ENCODE peak calls at places on chromosomes 11 and 22, in five cellular contexts. Y is IMR-90, O is transverse colon, N is upper lobe of left lung, V is A549. E is an unnamed sample.

GRCh38 chr11:130653838-130654601 is 205.6 kb downstream of the ADAMTS15 start:
- DNase-seq in Y (peak), O (peak), N (no peak), V (no peak), E (no peak)

GRCh38 chr11:84825140-84825539 is 802.0 kb downstream of the DLG2 start:
- DNase-seq in Y (no peak), O (no peak), N (no peak), V (no peak), E (no peak)

GRCh38 chr11:72838691-72839305 is 24.6 kb downstream of the ATG16L2 start:
- DNase-seq in Y (peak), O (no peak), N (no peak), V (no peak), E (no peak)

GRCh38 chr11:130549393-130549999 is 101.1 kb downstream of the ADAMTS15 start:
- DNase-seq in Y (no peak), O (no peak), N (no peak), V (no peak), E (no peak)

GRCh38 chr11:12182650-12183511 is 72.5 kb downstream of the MICAL2 start:
- DNase-seq in Y (peak), O (no peak), N (no peak), V (peak), E (peak)

GRCh38 chr11:64085915-64086262 is 50.2 kb downstream of the FLRT1 start:
- DNase-seq in Y (no peak), O (no peak), N (no peak), V (no peak), E (no peak)

GRCh38 chr11:772429-773390 is 4.6 kb downstream of the GATD1 start:
- DNase-seq in Y (no peak), O (no peak), N (peak), V (no peak), E (no peak)

GRCh38 chr11:95863486-95864140 is 60.3 kb downstream of the MTMR2 start:
- DNase-seq in Y (peak), O (no peak), N (no peak), V (no peak), E (no peak)

GRCh38 chr11:20089796-20090653 is 70.2 kb downstream of the DBX1 start:
- DNase-seq in Y (peak), O (no peak), N (no peak), V (no peak), E (peak)

GRCh38 chr11:115133810-115134209 is 370.4 kb downstream of the CADM1 start:
- DNase-seq in Y (no peak), O (no peak), N (no peak), V (no peak), E (no peak)

GRCh38 chr11:34050967-34051348 is 573 bp upstream of the CAPRIN1 start:
- DNase-seq in Y (peak), O (no peak), N (no peak), V (no peak), E (no peak)

GRCh38 chr22:40484906-40485660 is 114.7 kb downstream of the SGSM3 start:
- DNase-seq in Y (peak), O (no peak), N (no peak), V (no peak), E (no peak)

GRCh38 chr11:46348566-46348981 is 1.3 kb downstream of the DGKZ start:
- DNase-seq in Y (no peak), O (peak), N (no peak), V (no peak), E (no peak)

GRCh38 chr11:77650165-77650564 is 12.6 kb upstream of the CLNS1A start:
- DNase-seq in Y (no peak), O (no peak), N (no peak), V (no peak), E (no peak)

GRCh38 chr11:117993988-117994741 is 8.0 kb downstream of the IL10RA start:
- DNase-seq in Y (no peak), O (no peak), N (no peak), V (no peak), E (no peak)

GRCh38 chr22:50471197-50471847 is 3.5 kb downstream of the SBF1 start:
- DNase-seq in Y (no peak), O (no peak), N (peak), V (no peak), E (no peak)

GRCh38 chr11:130120045-130120444 is 39.5 kb upstream of the ST14 start:
- DNase-seq in Y (no peak), O (no peak), N (no peak), V (no peak), E (no peak)

GRCh38 chr22:36211237-36211881 is 9.8 kb upstream of the APOL4 start:
- DNase-seq in Y (peak), O (no peak), N (no peak), V (no peak), E (no peak)

GRCh38 chr11:66235141-66235540 is 33.3 kb upstream of the RAB1B start:
- DNase-seq in Y (no peak), O (no peak), N (no peak), V (no peak), E (no peak)

DNA sequence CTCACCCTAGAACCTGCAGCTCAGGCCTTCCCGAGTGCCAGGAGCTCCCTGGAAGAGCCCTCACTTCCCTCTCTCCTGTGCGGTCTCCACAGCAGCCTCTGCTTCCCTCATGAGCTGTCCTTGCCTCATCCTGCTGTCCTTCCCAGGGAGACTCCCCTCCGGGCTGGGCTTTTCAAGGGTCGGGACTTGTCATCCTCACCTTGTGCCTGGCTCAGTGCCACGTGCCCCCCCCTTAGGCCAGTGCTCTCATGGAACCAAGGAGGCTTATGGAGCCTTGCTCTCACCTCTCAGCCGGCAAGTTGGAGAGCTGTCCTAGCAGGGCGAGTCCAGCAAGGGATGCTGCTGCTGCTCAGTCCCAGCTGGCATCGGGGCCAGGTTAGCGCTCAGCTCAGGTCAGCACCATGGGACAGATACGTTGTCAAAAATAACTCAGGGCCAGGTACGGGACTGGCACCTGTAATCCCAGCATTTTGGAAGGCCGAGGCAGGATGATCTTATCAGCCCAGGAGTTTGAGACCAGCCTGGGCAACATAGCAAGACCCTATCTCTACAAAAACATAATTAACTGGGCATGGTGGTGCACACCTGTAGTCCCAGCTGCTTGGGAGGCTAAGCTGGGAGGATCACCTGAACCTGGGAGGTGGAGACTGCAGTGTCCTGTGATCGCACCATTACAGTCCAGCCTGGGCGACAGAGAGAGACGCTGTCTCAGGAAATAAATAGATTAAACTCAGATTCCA is 13.6 kb downstream of the CTTN start:
- DNase-seq in Y (no peak), O (no peak), N (no peak), V (no peak), E (no peak)
- TF ChIP-seq POLR2A in Y (no peak), O (no peak), N (no peak), V (no peak), E (no peak)

GRCh38 chr22:37749223-37749622 is 52.4 kb downstream of the TRIOBP start:
- DNase-seq in Y (no peak), O (no peak), N (no peak), V (no peak), E (no peak)
- TF ChIP-seq POLR2A in Y (no peak), O (no peak), N (peak), V (no peak), E (no peak)

GRCh38 chr22:45793161-45793560 is 121.5 kb downstream of the ATXN10 start:
- DNase-seq in Y (no peak), O (no peak), N (no peak), V (no peak), E (no peak)
- TF ChIP-seq POLR2A in Y (no peak), O (no peak), N (no peak), V (no peak), E (no peak)

DNA sequence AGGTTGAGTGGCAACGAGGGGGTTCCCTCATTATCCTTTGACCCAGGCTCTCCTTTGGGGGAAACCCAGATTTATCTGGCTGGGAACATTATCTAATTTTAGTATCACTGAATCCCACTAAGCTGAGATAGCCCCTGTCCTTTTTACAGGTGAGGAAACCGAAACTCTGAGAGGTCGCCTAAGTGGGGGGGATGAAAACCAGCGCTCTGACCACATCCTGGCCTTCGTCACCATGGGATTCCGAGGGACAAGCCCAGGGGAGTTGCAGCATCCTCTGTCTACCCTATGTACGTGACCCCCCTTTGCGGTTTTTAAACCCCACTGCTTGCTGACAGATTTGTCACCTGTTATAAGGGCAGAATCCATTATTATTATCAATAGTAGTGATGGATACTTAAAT is 61.0 kb downstream of the ISX start:
- DNase-seq in Y (no peak), O (no peak), N (no peak), V (no peak), E (no peak)
- TF ChIP-seq POLR2A in Y (no peak), O (no peak), N (no peak), V (no peak), E (no peak)

GRCh38 chr22:41526226-41526531 is 18.1 kb downstream of the POLR3H start:
- DNase-seq in Y (no peak), O (no peak), N (no peak), V (no peak), E (no peak)

GRCh38 chr22:41528938-41529561 is 15.2 kb downstream of the POLR3H start:
- DNase-seq in Y (no peak), O (no peak), N (peak), V (no peak), E (no peak)

GRCh38 chr22:41528132-41528766 is 16.0 kb downstream of the POLR3H start:
- DNase-seq in Y (no peak), O (no peak), N (peak), V (no peak), E (no peak)

GRCh38 chr22:41525450-41526225 is 18.6 kb downstream of the POLR3H start:
- DNase-seq in Y (no peak), O (no peak), N (peak), V (no peak), E (no peak)

GRCh38 chr22:41526802-41527799 is 17.2 kb downstream of the POLR3H start:
- DNase-seq in Y (peak), O (peak), N (peak), V (peak), E (peak)
- TF ChIP-seq POLR2A in Y (no peak), O (no peak), N (no peak), V (no peak), E (no peak)

GRCh38 chr11:47716692-47717091 is 1.5 kb upstream of the AGBL2 start:
- DNase-seq in Y (no peak), O (no peak), N (no peak), V (no peak), E (peak)
- TF ChIP-seq POLR2A in Y (no peak), O (no peak), N (no peak), V (no peak), E (no peak)

GRCh38 chr22:24952837-24953293 is 349 bp downstream of the KIAA1671 start:
- DNase-seq in Y (peak), O (peak), N (no peak), V (peak), E (no peak)
- TF ChIP-seq POLR2A in Y (no peak), O (peak), N (no peak), V (no peak), E (no peak)

DNA sequence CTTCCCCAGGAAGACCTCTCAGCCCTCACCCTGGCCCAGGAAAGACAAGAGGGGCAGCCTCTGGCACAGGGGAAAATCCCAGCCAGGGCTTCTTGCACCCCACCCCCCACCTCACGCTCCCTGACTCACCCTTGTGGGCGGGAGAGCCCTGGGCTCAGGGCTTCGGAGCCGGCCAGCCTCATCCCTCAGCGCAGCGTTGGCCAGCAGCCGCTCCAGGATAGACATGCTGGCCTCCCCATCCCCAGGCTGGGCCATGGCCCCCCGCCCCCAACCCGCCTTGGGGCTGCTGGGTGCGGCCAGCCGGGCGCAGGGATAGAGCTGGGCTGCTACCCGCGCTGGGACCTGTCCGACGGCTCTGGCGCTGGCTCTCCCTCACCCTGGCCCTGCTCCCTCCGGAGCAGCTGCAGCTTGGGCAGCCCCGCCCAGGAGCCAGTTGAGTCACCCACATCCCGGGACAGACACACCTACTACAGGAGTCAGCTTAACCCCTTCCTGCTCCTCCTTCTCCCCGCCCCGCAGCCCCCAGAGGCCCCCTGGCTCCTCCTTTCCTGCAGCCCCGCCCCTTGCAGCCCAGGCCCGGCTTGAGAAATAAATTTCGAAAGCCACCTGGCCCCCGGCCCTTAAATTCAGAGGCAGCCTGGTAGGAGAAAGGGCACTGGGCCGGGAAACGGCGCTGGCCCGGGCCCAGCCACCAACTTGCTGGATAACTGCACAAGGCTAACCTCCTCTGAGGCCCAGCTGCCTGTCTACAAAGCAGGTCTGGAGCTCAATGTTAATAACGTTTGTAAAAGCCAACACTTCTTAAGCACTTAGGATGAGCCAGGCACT is 13.4 kb downstream of the TNKS1BP1 start:
- DNase-seq in Y (peak), O (peak), N (peak), V (peak), E (peak)
- TF ChIP-seq POLR2A in Y (peak), O (peak), N (peak), V (peak), E (no peak)